ENCODE peak calls at places on chromosomes 3 and 15, in seven cellular contexts. W is activated T-helper 1 cell treated with anti-CD3 and anti-CD28 coated beads, Interleukin-12 subunit alpha, Interleukin-12 subunit beta, Interleukin-2, Interleukin-4 antibody, amounts not matched to agents 30 ng/mL and 10 ng/mL and 1 ng/mL, durations not matched to agents 14 hours and 24 hours and 36 hours; D is upper lobe of right lung; G is activated naive CD4-positive, alpha-beta T cell treated with anti-CD3 and anti-CD28 coated beads, Interleukin-2, amount 50 U/mL, for 72 hours; T is amygdala; P is Panc1; C is endothelial cell. J is an unnamed sample.

GRCh38 chr15:79197285-79197684 is 85.2 kb upstream of the ANKRD34C start:
- DNase-seq in W (no peak), D (no peak), G (no peak), T (no peak), P (no peak), C (no peak), J (no peak)

GRCh38 chr15:56205061-56205876 is 38.4 kb downstream of the RFX7 start:
- DNase-seq in W (no peak), D (no peak), G (no peak), T (no peak), P (no peak), C (no peak), J (peak)

GRCh38 chr15:83158393-83158792 is 49.2 kb downstream of the HDGFL3 start:
- DNase-seq in W (no peak), D (no peak), G (no peak), T (no peak), P (no peak), C (no peak), J (no peak)

GRCh38 chr3:145628211-145628610 is 532.8 kb downstream of the PLOD2 start:
- DNase-seq in W (no peak), D (no peak), G (no peak), T (no peak), P (no peak), C (no peak), J (no peak)

GRCh38 chr3:112321867-112322652 is 10.9 kb upstream of the CD200 start:
- DNase-seq in W (no peak), D (no peak), G (no peak), T (no peak), P (no peak), C (no peak), J (no peak)

GRCh38 chr15:70569718-70570231 is 193.6 kb downstream of the UACA start:
- DNase-seq in W (no peak), D (no peak), G (peak), T (no peak), P (no peak), C (no peak), J (no peak)

GRCh38 chr3:141050913-141051632 is at the start of gene SPSB4:
- DNase-seq in W (no peak), D (no peak), G (no peak), T (no peak), P (no peak), C (peak), J (no peak)

GRCh38 chr15:99283739-99284138 is 32.5 kb downstream of the LRRC28 start:
- DNase-seq in W (no peak), D (no peak), G (no peak), T (no peak), P (no peak), C (no peak), J (no peak)

GRCh38 chr3:134677196-134677986 is 26.6 kb upstream of the KY start:
- DNase-seq in W (no peak), D (no peak), G (no peak), T (no peak), P (no peak), C (peak), J (no peak)

GRCh38 chr3:84039091-84039490 is 919.7 kb upstream of the CADM2 start:
- DNase-seq in W (no peak), D (no peak), G (no peak), T (no peak), P (no peak), C (no peak), J (no peak)

GRCh38 chr3:152309535-152310317 is 41.0 kb downstream of the MBNL1 start:
- DNase-seq in W (no peak), D (no peak), G (no peak), T (no peak), P (no peak), C (no peak), J (no peak)

GRCh38 chr3:12663311-12663935 is 494 bp downstream of the RAF1 start:
- DNase-seq in W (peak), D (no peak), G (peak), T (no peak), P (no peak), C (peak), J (no peak)

GRCh38 chr3:49900491-49901153 is 3.1 kb downstream of the MST1R start:
- DNase-seq in W (no peak), D (peak), G (no peak), T (no peak), P (peak), C (no peak), J (peak)

GRCh38 chr3:6600237-6600636 is 260.7 kb upstream of the GRM7 start:
- DNase-seq in W (no peak), D (no peak), G (no peak), T (no peak), P (no peak), C (no peak), J (no peak)

GRCh38 chr3:126057936-126058335 is 26.0 kb downstream of the SLC41A3 start:
- DNase-seq in W (no peak), D (peak), G (no peak), T (no peak), P (no peak), C (no peak), J (no peak)

GRCh38 chr15:89226359-89227221 is 5.2 kb upstream of the RLBP1 start:
- DNase-seq in W (no peak), D (no peak), G (no peak), T (no peak), P (no peak), C (no peak), J (no peak)

GRCh38 chr15:70158996-70159355 is 61.3 kb upstream of the TLE3 start:
- DNase-seq in W (no peak), D (peak), G (no peak), T (no peak), P (no peak), C (no peak), J (no peak)

GRCh38 chr3:116000315-116000714 is 377.0 kb downstream of the GAP43 start:
- DNase-seq in W (no peak), D (no peak), G (no peak), T (no peak), P (peak), C (no peak), J (peak)

GRCh38 chr15:99507732-99508571 is 57.8 kb upstream of the MEF2A start:
- DNase-seq in W (no peak), D (no peak), G (no peak), T (no peak), P (no peak), C (no peak), J (no peak)

GRCh38 chr15:64092864-64093626 is 593 bp downstream of the CIAO2A start:
- DNase-seq in W (peak), D (no peak), G (peak), T (no peak), P (no peak), C (peak), J (no peak)

GRCh38 chr3:136249593-136250225 is 431 bp upstream of the PCCB start:
- DNase-seq in W (no peak), D (no peak), G (no peak), T (no peak), P (no peak), C (no peak), J (no peak)

GRCh38 chr3:171777608-171777995 is 32.7 kb downstream of the PLD1 start:
- DNase-seq in W (no peak), D (no peak), G (no peak), T (no peak), P (no peak), C (no peak), J (no peak)

GRCh38 chr15:80804970-80805495 is 25.9 kb downstream of the CEMIP start:
- DNase-seq in W (no peak), D (no peak), G (no peak), T (no peak), P (no peak), C (no peak), J (no peak)

GRCh38 chr3:33883538-33884203 is 85.2 kb downstream of the PDCD6IP start:
- DNase-seq in W (no peak), D (no peak), G (no peak), T (no peak), P (peak), C (peak), J (no peak)

GRCh38 chr3:128619146-128619890 is 31.3 kb downstream of the RPN1 start:
- DNase-seq in W (no peak), D (no peak), G (peak), T (no peak), P (peak), C (no peak), J (peak)

GRCh38 chr15:62935300-62936081 is 107.1 kb upstream of the TPM1 start:
- DNase-seq in W (no peak), D (no peak), G (no peak), T (no peak), P (no peak), C (no peak), J (no peak)

GRCh38 chr3:160641675-160642330 is 35.2 kb upstream of the ARL14 start:
- DNase-seq in W (no peak), D (no peak), G (no peak), T (no peak), P (no peak), C (no peak), J (no peak)

GRCh38 chr15:60682615-60683014 is 203.7 kb upstream of the ICE2 start:
- DNase-seq in W (no peak), D (no peak), G (no peak), T (no peak), P (no peak), C (no peak), J (no peak)

GRCh38 chr3:62421275-62421674 is 47.9 kb upstream of the FEZF2 start:
- DNase-seq in W (no peak), D (no peak), G (no peak), T (no peak), P (no peak), C (no peak), J (no peak)

GRCh38 chr3:86563358-86563970 is 427.5 kb downstream of the VGLL3 start:
- DNase-seq in W (no peak), D (no peak), G (no peak), T (no peak), P (peak), C (no peak), J (no peak)

GRCh38 chr3:67853520-67853919 is 199.1 kb upstream of the SUCLG2 start:
- DNase-seq in W (no peak), D (no peak), G (no peak), T (no peak), P (no peak), C (no peak), J (no peak)

GRCh38 chr3:132659000-132659369 is 624 bp downstream of the ACAD11 start:
- DNase-seq in W (no peak), D (no peak), G (no peak), T (no peak), P (no peak), C (no peak), J (no peak)

GRCh38 chr3:150739877-150740645 is 22.9 kb downstream of the SIAH2 start:
- DNase-seq in W (no peak), D (no peak), G (no peak), T (no peak), P (no peak), C (no peak), J (no peak)

GRCh38 chr15:83078712-83079111 is 11.7 kb upstream of the BTBD1 start:
- DNase-seq in W (no peak), D (no peak), G (no peak), T (no peak), P (no peak), C (no peak), J (no peak)

GRCh38 chr3:16395229-16395628 is 118.3 kb downstream of the RFTN1 start:
- DNase-seq in W (no peak), D (no peak), G (no peak), T (no peak), P (no peak), C (no peak), J (no peak)

GRCh38 chr3:114756506-114757279 is 390.4 kb downstream of the ZBTB20 start:
- DNase-seq in W (no peak), D (no peak), G (no peak), T (no peak), P (no peak), C (no peak), J (no peak)

GRCh38 chr15:48149858-48150257 is 28.2 kb downstream of the MYEF2 start:
- DNase-seq in W (no peak), D (no peak), G (no peak), T (no peak), P (no peak), C (no peak), J (peak)

GRCh38 chr3:53320697-53321096 is 26.6 kb downstream of the DCP1A start:
- DNase-seq in W (no peak), D (no peak), G (no peak), T (no peak), P (no peak), C (no peak), J (no peak)

GRCh38 chr15:67801142-67801541 is 24.2 kb upstream of the SKOR1 start:
- DNase-seq in W (no peak), D (no peak), G (no peak), T (no peak), P (no peak), C (no peak), J (no peak)